ENCODE peak calls at places on chromosomes 7 and 10, in eight cellular contexts. L is GM10248, X is GM23338, M is neural progenitor cell, W is left lung, K is fibroblast of lung, R is glutamatergic neuron, U is RWPE1. J is an unnamed sample.

GRCh38 chr7:47074702-47075153 is 507.2 kb downstream of the TNS3 start:
- DNase-seq in L (no peak), X (no peak), M (no peak), W (no peak), K (peak; percentile 24), R (no peak), U (no peak), J (no peak)

GRCh38 chr7:117283779-117284178 is 39.1 kb downstream of the WNT2 start:
- DNase-seq in L (no peak), X (no peak), M (no peak), W (no peak), K (no peak), R (no peak), U (no peak), J (no peak)

GRCh38 chr7:130942211-130942964 is 208.4 kb upstream of the KLF14 start:
- DNase-seq in L (no peak), X (no peak), M (no peak), W (no peak), K (peak; percentile 81), R (no peak), U (no peak), J (no peak)

GRCh38 chr10:47424231-47424630 is 40.1 kb upstream of the ZNF488 start:
- DNase-seq in L (no peak), X (no peak), M (no peak), W (no peak), K (no peak), R (no peak), U (no peak), J (no peak)

GRCh38 chr10:1408656-1409358 is 328.5 kb downstream of the ADARB2 start:
- DNase-seq in L (peak; percentile 12), X (no peak), M (no peak), W (no peak), K (no peak), R (no peak), U (no peak), J (no peak)

GRCh38 chr7:47227762-47228177 is 354.1 kb downstream of the TNS3 start:
- DNase-seq in L (peak; percentile 45), X (no peak), M (no peak), W (no peak), K (peak; percentile 87), R (no peak), U (no peak), J (no peak)

GRCh38 chr7:73606801-73607691 is 17.3 kb downstream of the MLXIPL start:
- DNase-seq in L (peak; percentile 90), X (peak; percentile 96), M (peak; percentile 94), W (no peak), K (peak; percentile 34), R (peak; percentile 88), U (peak; percentile 67), J (peak; percentile 74)

GRCh38 chr10:3889961-3890522 is 105.0 kb upstream of the KLF6 start:
- DNase-seq in L (no peak), X (peak; percentile 39), M (no peak), W (no peak), K (no peak), R (no peak), U (no peak), J (no peak)

GRCh38 chr7:46058424-46058823 is 137.4 kb upstream of the IGFBP3 start:
- DNase-seq in L (no peak), X (no peak), M (no peak), W (no peak), K (peak; percentile 71), R (no peak), U (peak; percentile 30), J (no peak)

GRCh38 chr7:111587715-111588433 is 25.6 kb upstream of the IMMP2L start:
- DNase-seq in L (no peak), X (no peak), M (no peak), W (no peak), K (peak; percentile 20), R (no peak), U (peak; percentile 6), J (no peak)

GRCh38 chr10:68900427-68901105 is 549 bp upstream of the DDX50 start:
- DNase-seq in L (no peak), X (no peak), M (no peak), W (no peak), K (no peak), R (peak; percentile 83), U (peak; percentile 48), J (peak; percentile 85)

GRCh38 chr7:27869060-27869459 is 129.1 kb downstream of the TAX1BP1 start:
- DNase-seq in L (no peak), X (no peak), M (no peak), W (no peak), K (no peak), R (no peak), U (no peak), J (no peak)

GRCh38 chr7:13874783-13875182 is 114.7 kb downstream of the ETV1 start:
- DNase-seq in L (no peak), X (no peak), M (no peak), W (no peak), K (peak; percentile 91), R (no peak), U (no peak), J (no peak)

GRCh38 chr10:74150151-74151056 is at the start of gene AP3M1:
- DNase-seq in L (peak; percentile 88), X (peak; percentile 97), M (peak; percentile 94), W (peak; percentile 89), K (no peak), R (peak; percentile 77), U (peak; percentile 89), J (peak; percentile 86)

GRCh38 chr7:31171216-31171750 is 119.2 kb downstream of the ADCYAP1R1 start:
- DNase-seq in L (no peak), X (no peak), M (no peak), W (no peak), K (no peak), R (no peak), U (no peak), J (no peak)

GRCh38 chr7:31172071-31172470 is 120.0 kb downstream of the ADCYAP1R1 start:
- DNase-seq in L (no peak), X (no peak), M (no peak), W (no peak), K (no peak), R (no peak), U (no peak), J (no peak)

DNA sequence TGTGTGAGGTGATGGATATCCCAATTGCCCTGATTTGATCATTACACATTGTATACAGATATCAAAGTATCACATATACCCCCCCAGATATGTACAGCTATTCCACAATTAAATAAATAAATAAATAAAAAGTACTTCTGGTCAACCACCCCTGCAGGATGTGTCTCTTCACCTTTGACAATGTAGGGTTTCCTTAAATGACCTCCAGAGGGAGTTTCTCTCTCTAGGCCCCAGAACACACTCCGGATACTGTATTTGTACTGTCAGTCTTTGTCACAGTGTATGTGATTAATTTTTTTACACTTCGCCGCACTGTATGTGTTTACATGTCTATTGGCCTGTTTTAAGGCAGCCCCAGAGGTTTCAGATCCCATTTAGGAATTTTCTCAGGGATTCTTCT is 123.6 kb downstream of the ADCYAP1R1 start:
- DNase-seq in L (no peak), X (peak; percentile 60), M (peak; percentile 11), W (no peak), K (no peak), R (no peak), U (peak; percentile 10), J (no peak)
- TF ChIP-seq CTCF in L (no peak), X (peak; percentile 44), M (peak; percentile 44), W (no peak), K (no peak), R (peak; percentile 34), U (peak; percentile 6), J (no peak)

DNA sequence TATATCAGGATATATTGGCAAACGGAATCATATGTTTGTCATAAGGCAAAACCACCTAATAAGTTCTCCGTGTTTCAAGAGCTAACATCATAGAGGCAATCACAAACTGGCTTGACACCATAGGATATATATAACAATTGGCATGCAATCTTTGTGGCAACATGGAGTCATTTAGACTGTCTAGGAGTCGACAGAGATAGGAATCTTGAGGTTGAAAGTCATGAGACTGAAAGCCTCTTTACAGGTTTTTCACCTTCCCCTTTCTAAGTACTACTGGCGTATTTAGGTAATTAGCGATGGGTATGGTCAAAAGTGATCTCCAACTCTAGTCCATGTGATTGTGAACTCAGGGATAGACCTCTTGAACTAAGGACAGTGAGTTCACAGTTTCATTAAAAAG is 63.7 kb downstream of the THSD7A start:
- DNase-seq in L (no peak), X (no peak), M (no peak), W (no peak), K (no peak), R (no peak), U (no peak), J (no peak)
- TF ChIP-seq CTCF in L (no peak), X (no peak), M (no peak), W (no peak), K (no peak), R (no peak), U (no peak), J (no peak)

GRCh38 chr7:150382123-150382843 is 3.2 kb downstream of the ZNF775 start:
- DNase-seq in L (no peak), X (no peak), M (peak; percentile 58), W (no peak), K (no peak), R (no peak), U (no peak), J (no peak)
- TF ChIP-seq CTCF in L (no peak), X (no peak), M (no peak), W (no peak), K (no peak), R (no peak), U (no peak), J (no peak)

DNA sequence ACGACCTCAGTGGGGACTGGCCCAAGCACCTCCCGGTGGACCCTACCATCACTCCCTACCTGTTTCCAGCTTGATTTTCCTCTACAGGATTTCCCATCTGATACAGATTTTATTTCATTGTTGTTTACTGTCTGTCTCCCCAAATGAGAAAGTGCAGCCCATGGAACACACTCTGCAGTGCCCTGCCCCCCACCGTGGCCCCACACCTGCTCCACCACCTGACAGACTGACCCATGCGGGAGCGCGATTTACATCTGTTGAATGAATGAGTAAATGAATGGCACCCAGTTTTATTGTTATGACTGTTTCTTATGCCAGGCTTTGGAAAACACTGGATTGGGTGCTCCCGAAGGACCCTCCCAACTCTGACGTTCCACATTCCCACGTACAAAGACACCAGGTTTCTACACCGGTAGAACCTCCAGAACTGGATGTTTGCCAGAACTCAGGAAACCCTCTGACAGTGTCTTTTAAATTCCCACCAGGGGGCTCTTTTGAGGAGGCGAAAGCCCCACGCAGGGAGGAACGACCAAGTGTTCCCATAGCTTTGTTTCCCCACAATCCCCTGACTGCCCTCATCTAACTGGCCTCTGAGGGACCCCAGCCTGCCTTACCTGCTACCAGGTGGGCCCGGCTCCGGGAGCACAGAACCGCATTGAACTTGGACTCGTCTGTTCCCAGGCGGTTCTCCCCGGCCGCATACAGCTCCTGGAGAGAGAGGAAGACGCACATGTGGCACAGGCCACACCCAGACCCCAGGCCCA is 29.0 kb downstream of the PLAC9 start:
- DNase-seq in L (no peak), X (peak; percentile 79), M (peak; percentile 62), W (no peak), K (no peak), R (no peak), U (no peak), J (no peak)
- TF ChIP-seq CTCF in L (no peak), X (peak; percentile 60), M (peak; percentile 50), W (no peak), K (peak; percentile 30), R (peak; percentile 34), U (no peak), J (peak; percentile 21)